ENCODE peak calls at places on chromosomes 1 and 21, in five cellular contexts. C, W, L, H and V are unnamed samples.

GRCh38 chr1:77134359-77134758 is 84.9 kb downstream of the PIGK start:
- DNase-seq in C (no peak), W (peak; percentile 17), L (no peak), H (no peak), V (no peak)

GRCh38 chr1:210062033-210062432 is 124.0 kb downstream of the SYT14 start:
- DNase-seq in C (no peak), W (no peak), L (no peak), H (no peak), V (no peak)

GRCh38 chr1:235275836-235276235 is 52.1 kb downstream of the ARID4B start:
- DNase-seq in C (no peak), W (no peak), L (no peak), H (no peak), V (no peak)

GRCh38 chr1:153945131-153945794 is 1.3 kb downstream of the DENND4B start:
- DNase-seq in C (no peak), W (peak; percentile 69), L (peak; percentile 67), H (peak; percentile 69), V (no peak)

GRCh38 chr1:94698759-94699502 is 121.2 kb upstream of the SLC44A3 start:
- DNase-seq in C (no peak), W (peak; percentile 40), L (no peak), H (no peak), V (no peak)

GRCh38 chr1:180956028-180956640 is 43.4 kb downstream of the KIAA1614 start:
- DNase-seq in C (peak; percentile 41), W (no peak), L (no peak), H (no peak), V (no peak)

GRCh38 chr1:29453502-29454240 is 217.3 kb downstream of the PTPRU start:
- DNase-seq in C (no peak), W (peak; percentile 80), L (no peak), H (no peak), V (peak; percentile 57)

GRCh38 chr1:40822890-40823289 is 39.3 kb downstream of the CITED4 start:
- DNase-seq in C (no peak), W (no peak), L (no peak), H (no peak), V (no peak)

GRCh38 chr21:46422636-46423241 is 36.0 kb upstream of the DIP2A start:
- DNase-seq in C (no peak), W (no peak), L (no peak), H (no peak), V (no peak)

GRCh38 chr1:29249170-29249691 is 12.9 kb downstream of the PTPRU start:
- DNase-seq in C (no peak), W (peak; percentile 53), L (no peak), H (no peak), V (peak; percentile 65)

GRCh38 chr1:50123071-50123470 is 14.4 kb downstream of the ELAVL4 start:
- DNase-seq in C (no peak), W (no peak), L (no peak), H (no peak), V (no peak)

GRCh38 chr1:245677446-245678240 is 522.9 kb downstream of the KIF26B start:
- DNase-seq in C (no peak), W (peak; percentile 20), L (no peak), H (no peak), V (peak; percentile 18)

GRCh38 chr1:107559881-107560280 is 405.1 kb downstream of the VAV3 start:
- DNase-seq in C (no peak), W (no peak), L (no peak), H (no peak), V (no peak)

GRCh38 chr21:42918291-42918690 is 7.1 kb downstream of the ERVH48-1 start:
- DNase-seq in C (no peak), W (no peak), L (no peak), H (no peak), V (no peak)

GRCh38 chr1:3174487-3175247 is 105.7 kb downstream of the PRDM16 start:
- DNase-seq in C (peak; percentile 52), W (peak; percentile 80), L (peak; percentile 93), H (peak; percentile 69), V (no peak)

GRCh38 chr1:154808909-154809262 is 61.2 kb downstream of the KCNN3 start:
- DNase-seq in C (no peak), W (no peak), L (no peak), H (peak; percentile 27), V (no peak)

GRCh38 chr1:99481391-99481996 is 164.4 kb upstream of the PALMD start:
- DNase-seq in C (peak; percentile 21), W (peak; percentile 75), L (no peak), H (no peak), V (peak; percentile 47)

GRCh38 chr1:152078831-152079549 is 9.9 kb downstream of the TCHHL1 start:
- DNase-seq in C (no peak), W (no peak), L (peak; percentile 47), H (no peak), V (no peak)